ENCODE peak calls at places on chromosomes 7 and 10, in four cellular contexts. L, P, N and Y are unnamed samples.

GRCh38 chr10:13560597-13560996 is 26.2 kb upstream of the PRPF18 start:
- DNase-seq in L (no peak), P (no peak), N (peak), Y (peak)

GRCh38 chr10:82318533-82318932 is 443.5 kb downstream of the NRG3 start:
- DNase-seq in L (no peak), P (no peak), N (no peak), Y (no peak)

GRCh38 chr7:18624436-18624835 is 128.9 kb downstream of the HDAC9 start:
- DNase-seq in L (no peak), P (no peak), N (no peak), Y (no peak)

GRCh38 chr7:135683609-135684008 is 21.3 kb downstream of the STMP1 start:
- DNase-seq in L (no peak), P (no peak), N (no peak), Y (no peak)

GRCh38 chr10:73768881-73769280 is 13.0 kb upstream of the CHCHD1 start:
- DNase-seq in L (peak), P (peak), N (no peak), Y (no peak)

GRCh38 chr7:88759956-88760515 is 536 bp downstream of the ZNF804B start:
- DNase-seq in L (no peak), P (no peak), N (no peak), Y (no peak)

GRCh38 chr7:143388051-143388450 is 6.9 kb downstream of the ZYX start:
- DNase-seq in L (no peak), P (no peak), N (no peak), Y (no peak)

GRCh38 chr10:48470893-48471805 is 133.7 kb downstream of the ARHGAP22 start:
- DNase-seq in L (no peak), P (no peak), N (no peak), Y (no peak)

GRCh38 chr10:1369665-1370064 is 313.5 kb downstream of the WDR37 start:
- DNase-seq in L (no peak), P (no peak), N (no peak), Y (no peak)